ENCODE peak calls at places on chromosomes 7 and 10, in nine cellular contexts. P is NCI-H2081; N is Calu3; I is stimulated activated CD4-positive, alpha-beta T cell treated with anti-CD3 and anti-CD28 coated beads, Interleukin-4, amount 100 ng/mL, for 48 hours; K is fibroblast of the aortic adventitia; G is colonic mucosa; F is RPMI7951; V is prostate gland; J is MCF 10A. H is an unnamed sample.

GRCh38 chr10:77012811-77013500 is 624.7 kb downstream of the KCNMA1 start:
- DNase-seq in I (no peak), P (no peak), G (no peak), J (no peak), F (no peak), K (peak; percentile 30), N (no peak), V (no peak), H (no peak)

GRCh38 chr7:90825779-90826178 is 229.7 kb downstream of the CDK14 start:
- DNase-seq in P (no peak), G (no peak), N (no peak), V (no peak), J (no peak), I (no peak), F (peak; percentile 7), K (peak; percentile 97), H (no peak)

GRCh38 chr7:2701832-2702593 is 14.0 kb downstream of the AMZ1 start:
- DNase-seq in G (no peak), J (peak; percentile 48), V (no peak), P (no peak), N (no peak), I (no peak), F (no peak), K (peak; percentile 76), H (no peak)

GRCh38 chr7:29194594-29195417 is at the start of gene CHN2:
- DNase-seq in P (peak; percentile 63), I (no peak), G (peak; percentile 76), F (peak; percentile 17), J (peak; percentile 55), V (peak; percentile 43), K (peak; percentile 26), N (peak; percentile 70), H (peak; percentile 84)

GRCh38 chr10:130016095-130016494 is 52.0 kb upstream of the EBF3 start:
- DNase-seq in F (no peak), V (no peak), P (no peak), G (no peak), N (no peak), J (no peak), I (no peak), K (no peak), H (no peak)

GRCh38 chr7:725223-726005 is 1.1 kb upstream of the DNAAF5 start:
- DNase-seq in V (no peak), J (peak; percentile 27), K (peak; percentile 77), F (peak; percentile 84), P (no peak), N (no peak), I (no peak), G (peak; percentile 23), H (no peak)

GRCh38 chr10:22712959-22713852 is 1.2 kb downstream of the PIP4K2A start:
- DNase-seq in F (peak; percentile 61), V (no peak), I (no peak), K (no peak), G (peak; percentile 30), J (peak; percentile 24), N (peak; percentile 32), P (no peak), H (peak; percentile 56)

GRCh38 chr10:75332081-75332480 is 69.5 kb downstream of the ZNF503 start:
- DNase-seq in I (no peak), V (no peak), F (no peak), K (no peak), G (no peak), J (no peak), P (no peak), N (no peak), H (no peak)

GRCh38 chr7:100441641-100442535 is 5.6 kb upstream of the PPP1R35 start:
- DNase-seq in N (no peak), G (no peak), K (no peak), P (no peak), V (no peak), I (no peak), J (no peak), F (no peak), H (no peak)

GRCh38 chr7:92250603-92251002 is 4.8 kb downstream of the ANKIB1 start:
- DNase-seq in I (no peak), G (no peak), J (no peak), F (no peak), P (no peak), V (no peak), N (no peak), K (no peak), H (no peak)

GRCh38 chr7:101832205-101832631 is 14.8 kb downstream of the CUX1 start:
- DNase-seq in I (no peak), P (no peak), K (no peak), V (no peak), F (no peak), J (no peak), N (no peak), G (no peak), H (no peak)

GRCh38 chr7:47382200-47382599 is 199.7 kb downstream of the TNS3 start:
- DNase-seq in K (no peak), I (no peak), F (no peak), N (no peak), J (no peak), V (no peak), G (no peak), P (peak; percentile 76), H (no peak)

GRCh38 chr7:130154501-130155317 is 50.5 kb downstream of the TMEM209 start:
- DNase-seq in P (peak; percentile 97), K (no peak), N (no peak), V (no peak), F (peak; percentile 66), J (peak; percentile 9), I (no peak), G (peak; percentile 38), H (peak; percentile 46)

GRCh38 chr7:42055171-42055570 is 181.8 kb downstream of the GLI3 start:
- DNase-seq in G (no peak), N (no peak), J (no peak), P (no peak), K (no peak), I (no peak), F (peak; percentile 92), V (no peak), H (no peak)

GRCh38 chr7:145036592-145037386 is 200.9 kb upstream of the TPK1 start:
- DNase-seq in F (peak; percentile 19), G (peak; percentile 32), V (peak; percentile 16), J (peak; percentile 69), I (peak; percentile 4), N (peak; percentile 52), K (peak; percentile 26), P (peak; percentile 65), H (peak; percentile 74)

GRCh38 chr10:8617792-8618191 is 563.3 kb downstream of the GATA3 start:
- DNase-seq in G (no peak), F (no peak), P (no peak), J (no peak), N (no peak), K (no peak), V (no peak), I (no peak), H (no peak)

GRCh38 chr10:11823122-11823988 is at the start of gene PROSER2:
- DNase-seq in K (peak; percentile 40), N (peak; percentile 77), F (peak; percentile 64), I (peak; percentile 23), G (peak; percentile 65), V (peak; percentile 64), P (peak; percentile 4), J (peak; percentile 74), H (peak; percentile 73)